ENCODE peak calls at places on chromosomes 13 and 19, in five cellular contexts. C, U, L, I and D are unnamed samples.

GRCh38 chr13:113627136-113627535 is 30.9 kb downstream of the ATP4B start:
- DNase-seq in C (no peak), U (no peak), L (no peak), I (no peak), D (no peak)

GRCh38 chr19:11227201-11227886 is 12.1 kb upstream of the ANGPTL8 start:
- DNase-seq in C (no peak), U (no peak), L (no peak), I (no peak), D (no peak)

GRCh38 chr19:40013991-40014390 is 17.1 kb downstream of the ZNF546 start:
- DNase-seq in C (no peak), U (no peak), L (no peak), I (no peak), D (no peak)

GRCh38 chr13:109148243-109148642 is 518.8 kb downstream of the MYO16 start:
- DNase-seq in C (no peak), U (no peak), L (no peak), I (no peak), D (no peak)

GRCh38 chr13:42486711-42487198 is 87.2 kb upstream of the TNFSF11 start:
- DNase-seq in C (no peak), U (no peak), L (no peak), I (no peak), D (no peak)

GRCh38 chr19:42254850-42255765 is at the start of gene ERF:
- DNase-seq in C (peak), U (peak), L (peak), I (peak), D (peak)

GRCh38 chr19:31214086-31214485 is 135.2 kb downstream of the TSHZ3 start:
- DNase-seq in C (no peak), U (peak), L (peak), I (no peak), D (peak)

GRCh38 chr19:7926021-7926726 is at the start of gene CTXN1:
- DNase-seq in C (peak), U (peak), L (peak), I (peak), D (peak)

GRCh38 chr19:29858000-29858596 is 46.3 kb downstream of the CCNE1 start:
- DNase-seq in C (peak), U (no peak), L (peak), I (no peak), D (peak)

GRCh38 chr19:13401388-13401787 is 104.9 kb downstream of the CACNA1A start:
- DNase-seq in C (no peak), U (no peak), L (no peak), I (no peak), D (no peak)

GRCh38 chr13:107650081-107650701 is 565.1 kb downstream of the LIG4 start:
- DNase-seq in C (peak), U (peak), L (no peak), I (peak), D (peak)

GRCh38 chr13:100859861-100860260 is 185.3 kb upstream of the TMTC4 start:
- DNase-seq in C (no peak), U (no peak), L (no peak), I (no peak), D (no peak)

GRCh38 chr13:51780099-51780498 is 23.9 kb downstream of the DHRS12 start:
- DNase-seq in C (no peak), U (no peak), L (no peak), I (no peak), D (no peak)

GRCh38 chr13:74767031-74767430 is 632.8 kb upstream of the KLF12 start:
- DNase-seq in C (no peak), U (no peak), L (no peak), I (no peak), D (peak)

GRCh38 chr19:30085394-30085793 is 143.4 kb downstream of the URI1 start:
- DNase-seq in C (no peak), U (no peak), L (no peak), I (no peak), D (peak)

GRCh38 chr19:2631213-2631821 is 71.2 kb downstream of the GNG7 start:
- DNase-seq in C (no peak), U (no peak), L (no peak), I (no peak), D (no peak)

GRCh38 chr19:58460039-58460438 is 6.8 kb upstream of the ZNF324 start:
- DNase-seq in C (no peak), U (no peak), L (no peak), I (no peak), D (no peak)

GRCh38 chr19:12346896-12347295 is 13.5 kb upstream of the ZNF563 start:
- DNase-seq in C (no peak), U (no peak), L (peak), I (no peak), D (no peak)

GRCh38 chr13:112849500-112849899 is 119.5 kb upstream of the MCF2L start:
- DNase-seq in C (no peak), U (peak), L (no peak), I (no peak), D (peak)

GRCh38 chr19:45514376-45515051 is 7.2 kb downstream of the VASP start:
- DNase-seq in C (no peak), U (no peak), L (no peak), I (no peak), D (peak)